ENCODE peak calls at places on chromosomes 1 and 21, in five cellular contexts. Y is MG63, D is OCI-LY7, H is body of pancreas, A is HFF-Myc. M is an unnamed sample.

GRCh38 chr1:15211424-15211823 is 35.6 kb upstream of the FHAD1 start:
- DNase-seq in Y (no peak), D (no peak), H (no peak), A (no peak), M (no peak)

GRCh38 chr1:24065314-24065713 is 46.6 kb downstream of the MYOM3 start:
- DNase-seq in Y (no peak), D (no peak), H (no peak), A (no peak), M (no peak)

GRCh38 chr1:116738673-116739370 is 15.4 kb upstream of the CD2 start:
- DNase-seq in Y (no peak), D (peak), H (no peak), A (no peak), M (no peak)

GRCh38 chr1:43225168-43225567 is 44.6 kb upstream of the TMEM125 start:
- DNase-seq in Y (peak), D (peak), H (no peak), A (peak), M (no peak)

GRCh38 chr21:23307065-23307464 is 2300.2 kb downstream of the MRPL39 start:
- DNase-seq in Y (no peak), D (no peak), H (no peak), A (no peak), M (no peak)

GRCh38 chr1:28889357-28889756 is 25.0 kb upstream of the EPB41 start:
- DNase-seq in Y (no peak), D (no peak), H (no peak), A (no peak), M (no peak)

GRCh38 chr1:54547601-54548388 is at the start of gene ACOT11:
- DNase-seq in Y (peak), D (no peak), H (peak), A (no peak), M (peak)

GRCh38 chr1:119327066-119327435 is 41.5 kb upstream of the HAO2 start:
- DNase-seq in Y (no peak), D (no peak), H (no peak), A (no peak), M (peak)

GRCh38 chr1:32464716-32465540 is at the start of gene ZBTB8B:
- DNase-seq in Y (peak), D (no peak), H (peak), A (no peak), M (peak)

GRCh38 chr21:46220275-46220810 is 8.2 kb downstream of the LSS start:
- DNase-seq in Y (no peak), D (no peak), H (no peak), A (no peak), M (no peak)

GRCh38 chr1:40877681-40878080 is 15.5 kb upstream of the CITED4 start:
- DNase-seq in Y (peak), D (no peak), H (peak), A (no peak), M (no peak)

GRCh38 chr1:201361652-201362504 is 15.6 kb downstream of the TNNT2 start:
- DNase-seq in Y (peak), D (peak), H (peak), A (no peak), M (no peak)

GRCh38 chr1:94919241-94920030 is 7.5 kb downstream of the CNN3 start:
- DNase-seq in Y (no peak), D (no peak), H (no peak), A (no peak), M (no peak)

GRCh38 chr1:5847013-5847654 is 145.1 kb downstream of the NPHP4 start:
- DNase-seq in Y (no peak), D (no peak), H (no peak), A (no peak), M (no peak)

GRCh38 chr1:18398791-18399551 is 81.8 kb upstream of the KLHDC7A start:
- DNase-seq in Y (no peak), D (no peak), H (no peak), A (no peak), M (no peak)

GRCh38 chr21:15247613-15248012 is 182.8 kb upstream of the NRIP1 start:
- DNase-seq in Y (peak), D (no peak), H (no peak), A (no peak), M (no peak)

GRCh38 chr1:117493906-117494305 is 111.9 kb upstream of the TENT5C start:
- DNase-seq in Y (no peak), D (no peak), H (no peak), A (no peak), M (no peak)

GRCh38 chr21:42429021-42429420 is 25.3 kb downstream of the UBASH3A start:
- DNase-seq in Y (no peak), D (no peak), H (no peak), A (no peak), M (no peak)

GRCh38 chr21:16169102-16169511 is 439.3 kb downstream of the USP25 start:
- DNase-seq in Y (no peak), D (no peak), H (no peak), A (no peak), M (no peak)

GRCh38 chr1:115166531-115167091 is 77.3 kb upstream of the TSPAN2 start:
- DNase-seq in Y (no peak), D (no peak), H (no peak), A (no peak), M (no peak)

GRCh38 chr1:246107516-246108277 is 399.4 kb downstream of the SMYD3 start:
- DNase-seq in Y (peak), D (no peak), H (no peak), A (peak), M (no peak)

GRCh38 chr1:110237406-110238152 is 27.5 kb downstream of the KCNC4 start:
- DNase-seq in Y (no peak), D (no peak), H (no peak), A (no peak), M (no peak)

GRCh38 chr1:78223417-78224215 is 177.8 kb downstream of the GIPC2 start:
- DNase-seq in Y (peak), D (no peak), H (peak), A (no peak), M (no peak)

GRCh38 chr1:184986250-184986649 is 11.9 kb upstream of the NIBAN1 start:
- DNase-seq in Y (no peak), D (no peak), H (no peak), A (no peak), M (no peak)

GRCh38 chr1:4033732-4034131 is 133.7 kb upstream of the C1orf174 start:
- DNase-seq in Y (no peak), D (no peak), H (no peak), A (no peak), M (no peak)

GRCh38 chr1:223146745-223147144 is 3.7 kb upstream of the TLR5 start:
- DNase-seq in Y (no peak), D (no peak), H (no peak), A (no peak), M (no peak)

GRCh38 chr1:38600286-38600685 is 259.3 kb downstream of the RRAGC start:
- DNase-seq in Y (no peak), D (no peak), H (no peak), A (no peak), M (no peak)

GRCh38 chr1:7632126-7632525 is 139.0 kb upstream of the VAMP3 start:
- DNase-seq in Y (no peak), D (no peak), H (no peak), A (no peak), M (no peak)

GRCh38 chr1:199204231-199204630 is 565.4 kb downstream of the PTPRC start:
- DNase-seq in Y (no peak), D (no peak), H (no peak), A (no peak), M (no peak)

GRCh38 chr21:18620421-18620820 is 216.8 kb upstream of the TMPRSS15 start:
- DNase-seq in Y (no peak), D (no peak), H (no peak), A (no peak), M (no peak)

GRCh38 chr1:107669996-107670395 is 295.0 kb downstream of the VAV3 start:
- DNase-seq in Y (peak), D (no peak), H (peak), A (no peak), M (peak)

GRCh38 chr1:167126811-167127210 is 32.9 kb downstream of the STYXL2 start:
- DNase-seq in Y (no peak), D (no peak), H (no peak), A (no peak), M (no peak)

GRCh38 chr1:91537281-91538069 is 36.8 kb downstream of the CDC7 start:
- DNase-seq in Y (peak), D (no peak), H (no peak), A (no peak), M (no peak)

GRCh38 chr1:47687618-47687940 is 249.7 kb downstream of the FOXD2 start:
- DNase-seq in Y (no peak), D (no peak), H (no peak), A (no peak), M (no peak)
- H3K4me3 ChIP-seq in Y (no peak), D (no peak), H (no peak), A (no peak), M (no peak)

GRCh38 chr1:1421147-1421906 is at the start of gene ANKRD65:
- DNase-seq in Y (no peak), D (no peak), H (peak), A (no peak), M (no peak)
- H3K4me3 ChIP-seq in Y (no peak), D (no peak), H (peak), A (no peak), M (peak)

DNA sequence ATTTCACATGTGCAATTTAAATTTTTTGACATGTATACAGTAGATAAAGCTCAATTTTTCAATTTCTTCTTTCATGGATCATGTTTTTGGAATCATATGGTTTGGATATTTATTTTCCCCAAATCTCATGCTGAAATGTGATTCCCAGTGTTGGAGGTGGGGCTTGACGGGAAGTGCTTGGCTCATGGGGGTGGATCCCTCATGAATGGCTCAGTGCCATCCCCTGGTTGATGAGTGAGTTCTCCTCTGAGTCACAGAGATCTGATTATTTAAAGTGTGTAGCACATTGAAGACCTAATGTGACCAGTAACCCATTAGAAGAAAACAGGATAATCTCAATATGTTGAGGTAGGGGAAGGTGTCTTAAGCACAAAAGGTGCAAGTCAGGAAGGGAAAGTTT is 9.1 kb upstream of the IFI16 start:
- DNase-seq in Y (peak), D (no peak), H (peak), A (peak), M (peak)
- H3K4me3 ChIP-seq in Y (peak), D (no peak), H (no peak), A (peak), M (peak)

DNA sequence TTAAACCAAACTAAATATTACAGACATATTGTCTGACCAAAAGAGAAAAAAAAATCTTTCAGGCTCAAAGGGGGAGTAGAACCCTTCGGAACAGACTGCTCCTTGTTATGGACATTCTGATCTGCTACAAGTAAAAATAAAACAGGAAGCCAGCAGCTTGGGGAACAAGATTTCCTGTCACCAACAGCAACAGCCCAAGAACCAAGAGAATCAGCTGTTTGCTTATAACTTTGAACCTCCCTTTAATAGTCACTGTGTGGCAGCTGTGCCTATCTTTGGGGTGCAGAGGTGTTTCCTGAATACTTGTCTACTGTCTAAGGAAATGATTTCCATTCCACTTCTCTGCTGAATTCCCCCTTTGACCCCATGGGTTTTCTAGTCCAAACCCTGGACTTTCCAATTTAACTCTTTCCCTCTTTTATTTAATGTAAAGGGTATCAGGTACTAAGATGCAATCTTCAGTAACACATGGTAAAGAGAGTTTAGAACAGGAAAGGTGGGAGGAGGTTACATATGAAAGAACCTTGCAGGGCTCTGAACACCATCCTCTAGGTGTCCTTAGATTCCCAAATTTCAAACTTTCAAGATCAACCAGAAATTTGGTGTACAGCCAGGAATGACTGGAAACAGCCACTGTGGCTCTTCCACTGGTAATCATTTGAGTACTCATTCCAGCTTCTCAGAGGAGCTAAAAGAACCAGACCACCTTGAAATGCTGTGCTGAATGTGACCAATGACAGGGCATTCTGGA is 38.7 kb downstream of the GPR3 start:
- DNase-seq in Y (no peak), D (peak), H (peak), A (no peak), M (no peak)
- H3K4me3 ChIP-seq in Y (no peak), D (peak), H (no peak), A (no peak), M (no peak)

GRCh38 chr21:44020551-44020950 is 8.4 kb downstream of the TRAPPC10 start:
- DNase-seq in Y (no peak), D (no peak), H (no peak), A (no peak), M (no peak)
- H3K4me3 ChIP-seq in Y (no peak), D (no peak), H (no peak), A (no peak), M (no peak)

DNA sequence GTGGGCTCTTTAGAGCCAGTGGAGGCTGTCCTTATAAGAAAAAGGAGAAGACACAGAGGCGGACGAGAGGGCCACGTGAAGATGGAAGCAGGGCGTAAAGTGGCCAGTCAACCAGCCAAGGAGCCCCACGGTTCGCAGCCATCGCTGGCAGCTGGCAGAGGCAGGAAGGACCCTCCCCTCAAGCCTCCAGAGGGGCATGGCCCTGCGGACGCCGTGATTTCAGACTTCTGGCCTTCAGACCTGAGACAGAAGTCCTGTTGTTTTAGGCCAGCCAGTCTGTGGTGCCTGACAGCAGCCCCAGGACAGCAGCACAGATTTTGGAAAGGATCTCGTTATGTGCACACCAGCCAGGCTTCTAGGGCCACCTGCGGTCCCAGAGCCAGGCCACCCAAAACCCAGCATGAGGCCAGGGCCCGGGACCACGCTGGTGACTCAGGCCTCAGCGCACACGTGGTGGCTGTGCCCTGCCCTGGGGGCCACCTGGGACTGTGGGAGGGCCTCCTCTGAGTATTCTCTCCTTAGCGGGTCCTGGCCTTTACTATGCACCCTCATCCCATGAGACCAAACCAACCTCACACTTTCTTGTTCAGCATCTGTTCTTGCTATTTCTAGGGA is 10.1 kb downstream of the WNT9A start:
- DNase-seq in Y (no peak), D (no peak), H (no peak), A (no peak), M (peak)
- H3K4me3 ChIP-seq in Y (no peak), D (no peak), H (no peak), A (no peak), M (no peak)

DNA sequence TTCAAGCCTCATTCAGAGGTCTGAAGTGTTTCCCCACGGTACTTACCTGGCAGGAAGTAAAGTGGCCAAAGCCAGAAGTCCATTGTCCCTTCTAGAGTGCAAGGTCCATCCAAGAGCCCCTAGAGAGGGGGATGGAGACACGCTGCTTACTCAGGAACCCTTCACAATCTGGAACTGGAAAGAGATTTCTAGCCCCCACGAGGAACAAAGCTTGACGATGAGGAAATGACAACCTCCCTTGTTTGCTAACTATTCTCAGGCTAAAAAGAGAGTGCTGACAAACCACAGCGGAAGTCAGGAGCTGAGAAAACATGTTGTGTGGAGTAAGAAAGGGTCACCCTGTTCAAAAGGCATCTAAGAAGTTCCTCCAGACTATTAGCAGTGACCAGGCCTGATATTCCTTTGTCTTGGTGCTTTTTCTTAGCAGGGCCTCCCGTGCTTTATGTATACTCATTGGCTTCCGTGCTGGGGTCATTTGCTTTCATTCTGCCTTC is at the start of gene FCMR:
- DNase-seq in Y (no peak), D (peak), H (peak), A (no peak), M (no peak)
- H3K4me3 ChIP-seq in Y (no peak), D (peak), H (no peak), A (no peak), M (no peak)

DNA sequence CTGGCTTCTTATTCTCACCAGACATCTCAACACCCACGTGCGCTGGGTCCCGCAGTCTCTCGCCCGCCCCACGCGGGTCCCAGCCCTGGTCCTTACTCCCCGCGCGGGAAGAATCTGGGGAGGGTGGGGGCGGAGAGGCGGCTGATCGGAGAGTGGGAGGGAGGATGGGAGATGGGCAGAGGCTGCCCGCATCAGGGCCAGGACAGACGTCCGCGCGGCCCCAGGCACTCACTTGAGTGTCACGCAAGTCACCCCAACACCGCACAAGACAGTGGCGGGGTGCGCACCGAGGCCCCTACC is 6.1 kb upstream of the SIM2 start:
- DNase-seq in Y (no peak), D (no peak), H (no peak), A (no peak), M (no peak)
- H3K4me3 ChIP-seq in Y (peak), D (no peak), H (no peak), A (no peak), M (no peak)

DNA sequence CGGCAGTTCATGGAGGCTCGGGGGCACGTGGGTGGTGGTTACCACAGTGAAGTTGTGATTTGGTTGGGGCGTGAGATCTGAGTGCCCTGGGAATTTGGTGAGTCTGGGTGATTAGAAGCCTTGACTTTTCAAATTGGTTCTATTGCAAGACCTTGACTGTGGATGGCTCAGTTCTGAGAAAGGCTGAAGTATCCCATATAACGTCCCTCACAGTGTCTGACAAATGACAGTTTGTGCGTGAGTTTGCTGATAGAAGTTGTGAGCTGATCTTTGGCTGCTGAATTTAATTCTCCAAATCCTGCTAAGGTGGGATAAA is 549 bp downstream of the MSH4 start:
- DNase-seq in Y (no peak), D (no peak), H (no peak), A (no peak), M (no peak)
- H3K4me3 ChIP-seq in Y (no peak), D (no peak), H (no peak), A (no peak), M (no peak)

M was measured in ovary.